ENCODE peak calls at places on chromosomes 12 and 14, in four cellular contexts. W, X, R and T are unnamed samples.
A peak's percentile ranks its signal among the peaks of the same experiment; 100 is the strongest.

GRCh38 chr12:77377116-77377515 is 311.7 kb upstream of the E2F7 start:
- DNase-seq in R (no peak), X (peak; percentile 42), W (no peak), T (no peak)

GRCh38 chr12:48092606-48093005 is 13.3 kb downstream of the SENP1 start:
- DNase-seq in W (no peak), X (peak; percentile 62), R (no peak), T (no peak)

GRCh38 chr12:91902860-91903683 is 242.6 kb downstream of the BTG1 start:
- DNase-seq in R (no peak), W (no peak), X (no peak), T (no peak)

GRCh38 chr12:76083246-76083735 is 1.2 kb downstream of the NAP1L1 start:
- DNase-seq in W (no peak), X (peak; percentile 29), R (no peak), T (no peak)

GRCh38 chr12:110001596-110001995 is 2.4 kb downstream of the ANKRD13A start:
- DNase-seq in X (peak; percentile 57), W (no peak), R (no peak), T (no peak)

GRCh38 chr12:110708917-110709316 is 20.0 kb upstream of the HVCN1 start:
- DNase-seq in W (no peak), R (no peak), X (no peak), T (no peak)

GRCh38 chr12:103841690-103842584 is 903 bp upstream of the NT5DC3 start:
- DNase-seq in X (peak; percentile 80), W (peak; percentile 42), R (peak; percentile 50), T (peak; percentile 82)

GRCh38 chr14:104750658-104751057 is 2.3 kb upstream of the SIVA1 start:
- DNase-seq in W (no peak), R (no peak), X (no peak), T (no peak)

GRCh38 chr14:101828038-101828437 is 66.5 kb downstream of the PPP2R5C start:
- DNase-seq in R (no peak), X (peak; percentile 66), W (no peak), T (no peak)

GRCh38 chr14:24427537-24428508 is 1.6 kb downstream of the CBLN3 start:
- DNase-seq in W (no peak), R (no peak), X (no peak), T (no peak)

GRCh38 chr12:121709478-121709890 is 3.1 kb upstream of the TMEM120B start:
- DNase-seq in R (no peak), X (peak; percentile 39), W (no peak), T (peak; percentile 46)

GRCh38 chr14:68683326-68683725 is 109.5 kb downstream of the ZFP36L1 start:
- DNase-seq in R (no peak), X (no peak), W (no peak), T (no peak)

GRCh38 chr14:38721822-38722431 is 381.1 kb downstream of the SEC23A start:
- DNase-seq in R (peak; percentile 69), W (no peak), X (peak; percentile 57), T (peak; percentile 74)

GRCh38 chr12:116249938-116250337 is 27.6 kb downstream of the MED13L start:
- DNase-seq in X (no peak), R (no peak), W (no peak), T (no peak)

GRCh38 chr12:132362966-132363660 is 33.7 kb upstream of the GALNT9 start:
- DNase-seq in W (no peak), R (no peak), X (no peak), T (no peak)

GRCh38 chr12:49288412-49288853 is 6.5 kb upstream of the PRPH start:
- DNase-seq in W (peak; percentile 52), X (peak; percentile 79), R (peak; percentile 63), T (peak; percentile 75)

GRCh38 chr12:102426599-102427541 is 53.5 kb downstream of the IGF1 start:
- DNase-seq in W (peak; percentile 88), R (no peak), X (peak; percentile 55), T (no peak)

GRCh38 chr12:45435945-45436710 is 220.2 kb downstream of the ANO6 start:
- DNase-seq in W (no peak), R (no peak), X (no peak), T (peak; percentile 5)

GRCh38 chr12:27549801-27550652 is 26.0 kb downstream of the PPFIBP1 start:
- DNase-seq in W (peak; percentile 88), R (no peak), X (peak; percentile 96), T (peak; percentile 25)

GRCh38 chr14:72613196-72613974 is 280.5 kb downstream of the DPF3 start:
- DNase-seq in X (peak; percentile 33), R (no peak), W (no peak), T (no peak)

GRCh38 chr14:98685725-98686124 is 586.3 kb downstream of the BCL11B start:
- DNase-seq in R (no peak), W (no peak), X (no peak), T (no peak)

GRCh38 chr14:65287264-65288131 is 125.0 kb upstream of the FUT8 start:
- DNase-seq in X (no peak), W (no peak), R (no peak), T (no peak)

GRCh38 chr14:100471451-100472093 is 115.6 kb downstream of the BEGAIN start:
- DNase-seq in R (no peak), W (peak; percentile 97), X (no peak), T (no peak)

GRCh38 chr12:132275110-132275531 is 54.3 kb downstream of the GALNT9 start:
- DNase-seq in R (peak; percentile 43), X (no peak), W (peak; percentile 3), T (peak; percentile 85)

GRCh38 chr14:23302290-23303225 is at the start of gene PPP1R3E:
- DNase-seq in R (peak; percentile 64), W (peak; percentile 87), X (peak; percentile 83), T (peak; percentile 100)

GRCh38 chr12:92505373-92506340 is 197.1 kb upstream of the PLEKHG7 start:
- DNase-seq in W (peak; percentile 60), R (no peak), X (peak; percentile 60), T (peak; percentile 39)

GRCh38 chr12:62239571-62239970 is 20.6 kb upstream of the USP15 start:
- DNase-seq in R (no peak), X (no peak), W (no peak), T (no peak)

GRCh38 chr14:100523131-100523530 is 64.1 kb downstream of the BEGAIN start:
- DNase-seq in R (no peak), W (no peak), X (no peak), T (no peak)

GRCh38 chr14:46820291-46820690 is 168.7 kb upstream of the RPL10L start:
- DNase-seq in R (peak; percentile 44), W (no peak), X (no peak), T (no peak)

GRCh38 chr14:22465201-22465835 is 123.7 kb downstream of the DAD1 start:
- DNase-seq in X (no peak), W (no peak), R (no peak), T (no peak)

GRCh38 chr12:106049105-106049504 is 89.6 kb downstream of the NUAK1 start:
- DNase-seq in W (peak; percentile 94), R (no peak), X (no peak), T (peak; percentile 94)

GRCh38 chr12:1830401-1830845 is 10.1 kb downstream of the LRTM2 start:
- DNase-seq in X (no peak), R (no peak), W (no peak), T (no peak)